ENCODE peak calls at places on chromosomes 1 and 21, in five cellular contexts. One of them, this sample, is unnamed.

GRCh38 chr1:50981741-50982140 is 11.7 kb downstream of the CDKN2C start:
- DNase-seq in psoas muscle: no peak
- DNase-seq in stimulated activated CD4-positive, alpha-beta T cell treated with anti-CD3 and anti-CD28 coated beads, TNF-alpha, amount 100 ng/mL, for 1 hour: no peak
- DNase-seq in IMR-90: no peak
- DNase-seq in cardiac fibroblast: no peak
- DNase-seq in this sample: no peak

GRCh38 chr1:148372731-148373130 is 110.4 kb downstream of the PPIAL4G start:
- DNase-seq in IMR-90: peak; percentile 44
- DNase-seq in stimulated activated CD4-positive, alpha-beta T cell treated with anti-CD3 and anti-CD28 coated beads, TNF-alpha, amount 100 ng/mL, for 1 hour: no peak
- DNase-seq in psoas muscle: no peak
- DNase-seq in cardiac fibroblast: no peak
- DNase-seq in this sample: no peak

GRCh38 chr21:45822429-45823099 is 159.0 kb upstream of the COL6A1 start:
- DNase-seq in stimulated activated CD4-positive, alpha-beta T cell treated with anti-CD3 and anti-CD28 coated beads, TNF-alpha, amount 100 ng/mL, for 1 hour: no peak
- DNase-seq in psoas muscle: no peak
- DNase-seq in IMR-90: no peak
- DNase-seq in cardiac fibroblast: no peak
- DNase-seq in this sample: no peak

GRCh38 chr1:3717715-3718601 is 34.3 kb upstream of the CCDC27 start:
- DNase-seq in psoas muscle: no peak
- DNase-seq in IMR-90: no peak
- DNase-seq in stimulated activated CD4-positive, alpha-beta T cell treated with anti-CD3 and anti-CD28 coated beads, TNF-alpha, amount 100 ng/mL, for 1 hour: peak; percentile 15
- DNase-seq in cardiac fibroblast: no peak
- DNase-seq in this sample: no peak

GRCh38 chr1:54277451-54278355 is 77.7 kb downstream of the MRPL37 start:
- DNase-seq in stimulated activated CD4-positive, alpha-beta T cell treated with anti-CD3 and anti-CD28 coated beads, TNF-alpha, amount 100 ng/mL, for 1 hour: no peak
- DNase-seq in psoas muscle: no peak
- DNase-seq in cardiac fibroblast: no peak
- DNase-seq in IMR-90: no peak
- DNase-seq in this sample: no peak

GRCh38 chr1:225879521-225880209 is 2.5 kb downstream of the TMEM63A start:
- DNase-seq in stimulated activated CD4-positive, alpha-beta T cell treated with anti-CD3 and anti-CD28 coated beads, TNF-alpha, amount 100 ng/mL, for 1 hour: no peak
- DNase-seq in cardiac fibroblast: no peak
- DNase-seq in psoas muscle: no peak
- DNase-seq in IMR-90: no peak
- DNase-seq in this sample: peak; percentile 77

GRCh38 chr1:221777434-221778072 is 35.7 kb upstream of the DUSP10 start:
- DNase-seq in IMR-90: no peak
- DNase-seq in stimulated activated CD4-positive, alpha-beta T cell treated with anti-CD3 and anti-CD28 coated beads, TNF-alpha, amount 100 ng/mL, for 1 hour: no peak
- DNase-seq in cardiac fibroblast: no peak
- DNase-seq in psoas muscle: no peak
- DNase-seq in this sample: no peak

GRCh38 chr1:43937179-43937865 is 3.7 kb downstream of the ARTN start:
- DNase-seq in cardiac fibroblast: no peak
- DNase-seq in psoas muscle: no peak
- DNase-seq in IMR-90: no peak
- DNase-seq in stimulated activated CD4-positive, alpha-beta T cell treated with anti-CD3 and anti-CD28 coated beads, TNF-alpha, amount 100 ng/mL, for 1 hour: no peak
- DNase-seq in this sample: no peak

GRCh38 chr21:45935628-45936027 is 45.9 kb upstream of the COL6A1 start:
- DNase-seq in cardiac fibroblast: peak; percentile 58
- DNase-seq in stimulated activated CD4-positive, alpha-beta T cell treated with anti-CD3 and anti-CD28 coated beads, TNF-alpha, amount 100 ng/mL, for 1 hour: no peak
- DNase-seq in psoas muscle: no peak
- DNase-seq in IMR-90: peak; percentile 63
- DNase-seq in this sample: no peak

GRCh38 chr1:182863940-182864339 is 24.8 kb downstream of the DHX9 start:
- DNase-seq in cardiac fibroblast: no peak
- DNase-seq in stimulated activated CD4-positive, alpha-beta T cell treated with anti-CD3 and anti-CD28 coated beads, TNF-alpha, amount 100 ng/mL, for 1 hour: no peak
- DNase-seq in IMR-90: no peak
- DNase-seq in psoas muscle: no peak
- DNase-seq in this sample: no peak

GRCh38 chr1:184056921-184057496 is 5.5 kb downstream of the TSEN15 start:
- DNase-seq in IMR-90: peak; percentile 90
- DNase-seq in cardiac fibroblast: peak; percentile 80
- DNase-seq in psoas muscle: no peak
- DNase-seq in stimulated activated CD4-positive, alpha-beta T cell treated with anti-CD3 and anti-CD28 coated beads, TNF-alpha, amount 100 ng/mL, for 1 hour: no peak
- DNase-seq in this sample: no peak

GRCh38 chr1:23777979-23778814 is at the start of gene PITHD1:
- DNase-seq in stimulated activated CD4-positive, alpha-beta T cell treated with anti-CD3 and anti-CD28 coated beads, TNF-alpha, amount 100 ng/mL, for 1 hour: peak; percentile 64
- DNase-seq in IMR-90: peak; percentile 79
- DNase-seq in cardiac fibroblast: peak; percentile 88
- DNase-seq in psoas muscle: peak; percentile 81
- DNase-seq in this sample: peak; percentile 75

GRCh38 chr1:47771766-47772165 is 225.4 kb downstream of the TRABD2B start:
- DNase-seq in cardiac fibroblast: no peak
- DNase-seq in stimulated activated CD4-positive, alpha-beta T cell treated with anti-CD3 and anti-CD28 coated beads, TNF-alpha, amount 100 ng/mL, for 1 hour: no peak
- DNase-seq in psoas muscle: no peak
- DNase-seq in IMR-90: no peak
- DNase-seq in this sample: no peak

GRCh38 chr1:235640580-235640979 is 9.0 kb downstream of the GNG4 start:
- DNase-seq in psoas muscle: no peak
- DNase-seq in stimulated activated CD4-positive, alpha-beta T cell treated with anti-CD3 and anti-CD28 coated beads, TNF-alpha, amount 100 ng/mL, for 1 hour: no peak
- DNase-seq in cardiac fibroblast: no peak
- DNase-seq in IMR-90: no peak
- DNase-seq in this sample: no peak

GRCh38 chr1:167060141-167061072 is 29.8 kb downstream of the GPA33 start:
- DNase-seq in stimulated activated CD4-positive, alpha-beta T cell treated with anti-CD3 and anti-CD28 coated beads, TNF-alpha, amount 100 ng/mL, for 1 hour: no peak
- DNase-seq in psoas muscle: no peak
- DNase-seq in IMR-90: no peak
- DNase-seq in cardiac fibroblast: peak; percentile 5
- DNase-seq in this sample: no peak

GRCh38 chr1:43835141-43836021 is 98.2 kb upstream of the ARTN start:
- DNase-seq in psoas muscle: peak; percentile 21
- DNase-seq in IMR-90: peak; percentile 88
- DNase-seq in cardiac fibroblast: peak; percentile 81
- DNase-seq in stimulated activated CD4-positive, alpha-beta T cell treated with anti-CD3 and anti-CD28 coated beads, TNF-alpha, amount 100 ng/mL, for 1 hour: no peak
- DNase-seq in this sample: peak; percentile 84

GRCh38 chr1:115409853-115410150 is 71.8 kb upstream of the NGF start:
- DNase-seq in stimulated activated CD4-positive, alpha-beta T cell treated with anti-CD3 and anti-CD28 coated beads, TNF-alpha, amount 100 ng/mL, for 1 hour: no peak
- DNase-seq in IMR-90: no peak
- DNase-seq in cardiac fibroblast: no peak
- DNase-seq in psoas muscle: no peak
- DNase-seq in this sample: no peak

GRCh38 chr1:24500448-24501048 is 2.1 kb upstream of the RCAN3 start:
- DNase-seq in stimulated activated CD4-positive, alpha-beta T cell treated with anti-CD3 and anti-CD28 coated beads, TNF-alpha, amount 100 ng/mL, for 1 hour: no peak
- DNase-seq in cardiac fibroblast: no peak
- DNase-seq in IMR-90: no peak
- DNase-seq in psoas muscle: no peak
- DNase-seq in this sample: no peak

GRCh38 chr21:26405735-26406361 is 167.2 kb downstream of the CYYR1 start:
- DNase-seq in cardiac fibroblast: peak; percentile 67
- DNase-seq in psoas muscle: no peak
- DNase-seq in IMR-90: peak; percentile 72
- DNase-seq in stimulated activated CD4-positive, alpha-beta T cell treated with anti-CD3 and anti-CD28 coated beads, TNF-alpha, amount 100 ng/mL, for 1 hour: no peak
- DNase-seq in this sample: no peak

GRCh38 chr1:8121261-8122159 is 95.4 kb upstream of the ERRFI1 start:
- DNase-seq in psoas muscle: peak; percentile 46
- DNase-seq in stimulated activated CD4-positive, alpha-beta T cell treated with anti-CD3 and anti-CD28 coated beads, TNF-alpha, amount 100 ng/mL, for 1 hour: no peak
- DNase-seq in cardiac fibroblast: peak; percentile 95
- DNase-seq in IMR-90: peak; percentile 94
- DNase-seq in this sample: no peak

GRCh38 chr1:17635811-17636210 is 96.3 kb downstream of the ARHGEF10L start:
- DNase-seq in psoas muscle: peak; percentile 37
- DNase-seq in IMR-90: no peak
- DNase-seq in cardiac fibroblast: no peak
- DNase-seq in stimulated activated CD4-positive, alpha-beta T cell treated with anti-CD3 and anti-CD28 coated beads, TNF-alpha, amount 100 ng/mL, for 1 hour: no peak
- DNase-seq in this sample: no peak

This sample was measured in GF-D8.